ENCODE peak calls at places on chromosomes 4 and X, in six cellular contexts. One of them, this sample, is unnamed.
A peak's percentile ranks its signal among the peaks of the same experiment; 100 is the strongest.

GRCh38 chr4:121960801-121961200 is 8.9 kb upstream of the TRPC3 start:
- DNase-seq in breast epithelium: no peak
- DNase-seq in heart left ventricle: no peak
- DNase-seq in PC-3: no peak
- DNase-seq in prostate gland: no peak
- DNase-seq in thyroid gland: no peak
- DNase-seq in this sample: no peak

GRCh38 chrX:15749642-15750610 is 11.9 kb downstream of the CA5B start:
- DNase-seq in breast epithelium: peak; percentile 30
- DNase-seq in PC-3: no peak
- DNase-seq in prostate gland: no peak
- DNase-seq in heart left ventricle: peak; percentile 21
- DNase-seq in thyroid gland: no peak
- DNase-seq in this sample: no peak

GRCh38 chr4:89111833-89112563 is 665 bp downstream of the TIGD2 start:
- DNase-seq in prostate gland: peak; percentile 73
- DNase-seq in heart left ventricle: no peak
- DNase-seq in thyroid gland: no peak
- DNase-seq in PC-3: peak; percentile 73
- DNase-seq in breast epithelium: peak; percentile 75
- DNase-seq in this sample: no peak

GRCh38 chrX:150182176-150182575 is 180.9 kb upstream of the MAMLD1 start:
- DNase-seq in breast epithelium: no peak
- DNase-seq in prostate gland: no peak
- DNase-seq in thyroid gland: no peak
- DNase-seq in PC-3: no peak
- DNase-seq in heart left ventricle: no peak
- DNase-seq in this sample: no peak

GRCh38 chr4:76252271-76252653 is 741 bp downstream of the FAM47E start:
- DNase-seq in heart left ventricle: no peak
- DNase-seq in breast epithelium: no peak
- DNase-seq in thyroid gland: no peak
- DNase-seq in prostate gland: no peak
- DNase-seq in PC-3: no peak
- DNase-seq in this sample: no peak

GRCh38 chrX:56813318-56813837 is 84.3 kb downstream of the NBDY start:
- DNase-seq in thyroid gland: no peak
- DNase-seq in breast epithelium: peak; percentile 57
- DNase-seq in heart left ventricle: no peak
- DNase-seq in prostate gland: peak; percentile 44
- DNase-seq in PC-3: no peak
- DNase-seq in this sample: no peak

GRCh38 chr4:74364649-74365491 is at the start of gene EREG:
- DNase-seq in breast epithelium: no peak
- DNase-seq in thyroid gland: peak; percentile 31
- DNase-seq in prostate gland: no peak
- DNase-seq in heart left ventricle: peak; percentile 31
- DNase-seq in PC-3: no peak
- DNase-seq in this sample: peak; percentile 15

GRCh38 chr4:104064650-104065577 is 345.1 kb upstream of the TACR3 start:
- DNase-seq in prostate gland: peak; percentile 5
- DNase-seq in PC-3: peak; percentile 54
- DNase-seq in thyroid gland: peak; percentile 59
- DNase-seq in breast epithelium: no peak
- DNase-seq in heart left ventricle: peak; percentile 16
- DNase-seq in this sample: peak; percentile 7

GRCh38 chrX:132270699-132271098 is 51.5 kb upstream of the RAP2C start:
- DNase-seq in thyroid gland: peak; percentile 12
- DNase-seq in prostate gland: no peak
- DNase-seq in PC-3: peak; percentile 49
- DNase-seq in heart left ventricle: peak; percentile 27
- DNase-seq in breast epithelium: peak; percentile 21
- DNase-seq in this sample: peak; percentile 43

GRCh38 chrX:15269618-15270521 is at the start of gene ASB9:
- DNase-seq in prostate gland: peak; percentile 13
- DNase-seq in PC-3: peak; percentile 93
- DNase-seq in breast epithelium: no peak
- DNase-seq in thyroid gland: peak; percentile 85
- DNase-seq in heart left ventricle: peak; percentile 28
- DNase-seq in this sample: no peak

GRCh38 chrX:39670281-39670680 is 427.5 kb downstream of the BCOR start:
- DNase-seq in heart left ventricle: no peak
- DNase-seq in prostate gland: no peak
- DNase-seq in breast epithelium: no peak
- DNase-seq in PC-3: no peak
- DNase-seq in thyroid gland: no peak
- DNase-seq in this sample: no peak

GRCh38 chrX:129318375-129318774 is 204.9 kb downstream of the SMARCA1 start:
- DNase-seq in thyroid gland: no peak
- DNase-seq in PC-3: peak; percentile 37
- DNase-seq in heart left ventricle: no peak
- DNase-seq in prostate gland: no peak
- DNase-seq in breast epithelium: no peak
- DNase-seq in this sample: no peak

GRCh38 chr4:38119663-38120374 is 159.6 kb downstream of the PTTG2 start:
- DNase-seq in PC-3: peak; percentile 76
- DNase-seq in heart left ventricle: peak; percentile 48
- DNase-seq in thyroid gland: no peak
- DNase-seq in prostate gland: no peak
- DNase-seq in breast epithelium: no peak
- DNase-seq in this sample: peak; percentile 49

GRCh38 chr4:3791910-3792542 is 25.8 kb downstream of the ADRA2C start:
- DNase-seq in prostate gland: peak; percentile 32
- DNase-seq in thyroid gland: peak; percentile 82
- DNase-seq in PC-3: peak; percentile 45
- DNase-seq in heart left ventricle: peak; percentile 40
- DNase-seq in breast epithelium: no peak
- DNase-seq in this sample: peak; percentile 56

GRCh38 chrX:87299563-87300160 is 217.9 kb upstream of the KLHL4 start:
- DNase-seq in prostate gland: no peak
- DNase-seq in thyroid gland: no peak
- DNase-seq in breast epithelium: no peak
- DNase-seq in heart left ventricle: no peak
- DNase-seq in PC-3: peak; percentile 49
- DNase-seq in this sample: no peak

GRCh38 chr4:139736661-139737060 is 71.0 kb downstream of the MGST2 start:
- DNase-seq in prostate gland: no peak
- DNase-seq in thyroid gland: no peak
- DNase-seq in breast epithelium: no peak
- DNase-seq in heart left ventricle: no peak
- DNase-seq in PC-3: no peak
- DNase-seq in this sample: no peak

GRCh38 chr4:18100657-18101056 is 79.1 kb upstream of the LCORL start:
- DNase-seq in thyroid gland: no peak
- DNase-seq in heart left ventricle: no peak
- DNase-seq in prostate gland: no peak
- DNase-seq in PC-3: no peak
- DNase-seq in breast epithelium: no peak
- DNase-seq in this sample: no peak

GRCh38 chr4:137274404-137274803 is 257.9 kb downstream of the PCDH18 start:
- DNase-seq in prostate gland: no peak
- DNase-seq in breast epithelium: no peak
- DNase-seq in PC-3: no peak
- DNase-seq in heart left ventricle: no peak
- DNase-seq in thyroid gland: no peak
- DNase-seq in this sample: no peak

GRCh38 chrX:318739-319578 is at the start of gene GTPBP6:
- DNase-seq in heart left ventricle: peak; percentile 100
- DNase-seq in prostate gland: peak; percentile 100
- DNase-seq in PC-3: peak; percentile 97
- DNase-seq in thyroid gland: peak; percentile 100
- DNase-seq in breast epithelium: peak; percentile 100
- DNase-seq in this sample: peak; percentile 100

GRCh38 chrX:143853488-143853887 is 30.4 kb upstream of the UBE2NL start:
- DNase-seq in PC-3: no peak
- DNase-seq in thyroid gland: no peak
- DNase-seq in heart left ventricle: no peak
- DNase-seq in prostate gland: no peak
- DNase-seq in breast epithelium: no peak
- DNase-seq in this sample: no peak

GRCh38 chr4:24770111-24770584 is 25.2 kb upstream of the SOD3 start:
- DNase-seq in thyroid gland: no peak
- DNase-seq in heart left ventricle: no peak
- DNase-seq in PC-3: peak; percentile 76
- DNase-seq in breast epithelium: no peak
- DNase-seq in prostate gland: no peak
- DNase-seq in this sample: no peak

GRCh38 chrX:139290310-139290709 is 240.2 kb upstream of the F9 start:
- DNase-seq in heart left ventricle: no peak
- DNase-seq in PC-3: peak; percentile 74
- DNase-seq in thyroid gland: no peak
- DNase-seq in breast epithelium: no peak
- DNase-seq in prostate gland: no peak
- DNase-seq in this sample: no peak

GRCh38 chrX:17591741-17592110 is 145.6 kb upstream of the SCML1 start:
- DNase-seq in PC-3: peak; percentile 62
- DNase-seq in prostate gland: no peak
- DNase-seq in heart left ventricle: no peak
- DNase-seq in thyroid gland: no peak
- DNase-seq in breast epithelium: no peak
- DNase-seq in this sample: no peak

GRCh38 chr4:112520598-112521122 is 4.7 kb upstream of the NEUROG2 start:
- DNase-seq in thyroid gland: no peak
- DNase-seq in PC-3: no peak
- DNase-seq in prostate gland: no peak
- DNase-seq in heart left ventricle: no peak
- DNase-seq in breast epithelium: no peak
- DNase-seq in this sample: no peak

GRCh38 chrX:154802838-154803410 is 2.4 kb downstream of the MPP1 start:
- DNase-seq in prostate gland: no peak
- DNase-seq in breast epithelium: no peak
- DNase-seq in PC-3: no peak
- DNase-seq in heart left ventricle: no peak
- DNase-seq in thyroid gland: no peak
- DNase-seq in this sample: no peak

GRCh38 chrX:24025741-24026402 is 1.1 kb downstream of the KLHL15 start:
- DNase-seq in breast epithelium: peak; percentile 26
- DNase-seq in prostate gland: peak; percentile 5
- DNase-seq in thyroid gland: no peak
- DNase-seq in heart left ventricle: no peak
- DNase-seq in PC-3: peak; percentile 17
- DNase-seq in this sample: no peak

GRCh38 chr4:42452823-42453222 is 55.5 kb downstream of the SHISA3 start:
- DNase-seq in heart left ventricle: no peak
- DNase-seq in breast epithelium: no peak
- DNase-seq in prostate gland: no peak
- DNase-seq in thyroid gland: no peak
- DNase-seq in PC-3: no peak
- DNase-seq in this sample: no peak

GRCh38 chr4:40848981-40849380 is 99.2 kb downstream of the NSUN7 start:
- DNase-seq in thyroid gland: no peak
- DNase-seq in prostate gland: no peak
- DNase-seq in PC-3: no peak
- DNase-seq in breast epithelium: no peak
- DNase-seq in heart left ventricle: no peak
- DNase-seq in this sample: no peak

GRCh38 chr4:89110541-89110985 is 770 bp upstream of the TIGD2 start:
- DNase-seq in heart left ventricle: no peak
- DNase-seq in breast epithelium: peak; percentile 41
- DNase-seq in thyroid gland: peak; percentile 50
- DNase-seq in prostate gland: no peak
- DNase-seq in PC-3: peak; percentile 3
- DNase-seq in this sample: no peak

GRCh38 chr4:14596437-14596836 is 405.8 kb upstream of the CPEB2 start:
- DNase-seq in PC-3: no peak
- DNase-seq in heart left ventricle: no peak
- DNase-seq in breast epithelium: no peak
- DNase-seq in thyroid gland: no peak
- DNase-seq in prostate gland: no peak
- DNase-seq in this sample: no peak

GRCh38 chr4:156294577-156294976 is 340.9 kb upstream of the CTSO start:
- DNase-seq in thyroid gland: no peak
- DNase-seq in PC-3: peak; percentile 70
- DNase-seq in prostate gland: no peak
- DNase-seq in breast epithelium: no peak
- DNase-seq in heart left ventricle: no peak
- DNase-seq in this sample: no peak

GRCh38 chrX:150587585-150588503 is 19.4 kb downstream of the MTM1 start:
- DNase-seq in PC-3: peak; percentile 50
- DNase-seq in thyroid gland: peak; percentile 40
- DNase-seq in heart left ventricle: peak; percentile 20
- DNase-seq in breast epithelium: no peak
- DNase-seq in prostate gland: no peak
- DNase-seq in this sample: no peak

GRCh38 chr4:11404431-11404830 is 24.3 kb downstream of the HS3ST1 start:
- DNase-seq in thyroid gland: no peak
- DNase-seq in PC-3: no peak
- DNase-seq in heart left ventricle: no peak
- DNase-seq in prostate gland: no peak
- DNase-seq in breast epithelium: no peak
- DNase-seq in this sample: no peak

DNA sequence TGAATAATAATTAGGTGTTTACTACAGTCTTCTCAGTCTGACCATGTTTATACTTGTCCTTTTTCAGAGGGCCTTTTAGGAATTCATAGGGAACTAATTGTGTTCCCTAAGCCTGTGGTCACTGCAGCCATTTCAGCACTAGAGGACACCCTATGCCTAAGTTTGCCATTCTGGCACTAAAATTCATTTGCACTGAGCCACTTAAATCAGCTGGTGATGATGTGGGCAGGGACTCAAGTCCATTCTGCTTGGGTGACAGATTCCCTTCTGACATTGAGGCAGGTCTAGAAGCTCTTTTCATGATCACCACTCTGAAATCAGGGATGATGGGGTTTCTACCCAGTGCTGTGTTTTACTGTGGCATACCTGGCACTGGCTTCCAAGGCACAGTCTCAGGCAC is 1178.9 kb upstream of the DIAPH2 start:
- DNase-seq in breast epithelium: no peak
- DNase-seq in thyroid gland: no peak
- DNase-seq in heart left ventricle: no peak
- DNase-seq in prostate gland: no peak
- DNase-seq in PC-3: no peak
- DNase-seq in this sample: no peak
- TF ChIP-seq CTCF in breast epithelium: no peak
- TF ChIP-seq CTCF in thyroid gland: no peak
- TF ChIP-seq CTCF in heart left ventricle: no peak
- TF ChIP-seq CTCF in prostate gland: no peak
- TF ChIP-seq CTCF in PC-3: peak; percentile 12
- TF ChIP-seq CTCF in this sample: no peak

GRCh38 chrX:133956570-133957340 is 28.6 kb downstream of the GPC3 start:
- DNase-seq in heart left ventricle: no peak
- DNase-seq in prostate gland: no peak
- DNase-seq in breast epithelium: no peak
- DNase-seq in PC-3: no peak
- DNase-seq in thyroid gland: no peak
- DNase-seq in this sample: no peak
- H3K27me3 ChIP-seq in heart left ventricle: no peaks in the 10 kb centered on the region
- H3K27me3 ChIP-seq in prostate gland: no peaks in the 10 kb centered on the region
- H3K27me3 ChIP-seq in breast epithelium: peaks cover 20% of the 10 kb centered on the region
- H3K27me3 ChIP-seq in PC-3: peaks cover 15% of the 10 kb centered on the region
- H3K27me3 ChIP-seq in thyroid gland: no peaks in the 10 kb centered on the region
- H3K27me3 ChIP-seq in this sample: no peaks in the 10 kb centered on the region

GRCh38 chrX:110216027-110216426 is 101.9 kb downstream of the AMMECR1 start:
- DNase-seq in heart left ventricle: no peak
- DNase-seq in PC-3: no peak
- DNase-seq in breast epithelium: no peak
- DNase-seq in thyroid gland: no peak
- DNase-seq in prostate gland: no peak
- DNase-seq in this sample: no peak
- H3K4me1 ChIP-seq in heart left ventricle: no peaks in the 10 kb centered on the region
- H3K4me1 ChIP-seq in PC-3: peaks cover 47% of the 10 kb centered on the region
- H3K4me1 ChIP-seq in breast epithelium: no peaks in the 10 kb centered on the region
- H3K4me1 ChIP-seq in thyroid gland: no peaks in the 10 kb centered on the region
- H3K4me1 ChIP-seq in prostate gland: no peaks in the 10 kb centered on the region
- H3K4me1 ChIP-seq in this sample: peaks cover 4% of the 10 kb centered on the region

GRCh38 chr4:56296449-56296990 is 90.8 kb downstream of the AASDH start:
- DNase-seq in prostate gland: no peak
- DNase-seq in thyroid gland: no peak
- DNase-seq in heart left ventricle: no peak
- DNase-seq in breast epithelium: no peak
- DNase-seq in PC-3: no peak
- DNase-seq in this sample: no peak
- TF ChIP-seq CTCF in prostate gland: no peak
- TF ChIP-seq CTCF in thyroid gland: no peak
- TF ChIP-seq CTCF in heart left ventricle: no peak
- TF ChIP-seq CTCF in breast epithelium: no peak
- TF ChIP-seq CTCF in PC-3: no peak
- TF ChIP-seq CTCF in this sample: no peak